ENCODE peak calls at places on chromosomes 1 and 21, in six cellular contexts. One of them, this sample, is unnamed.
A peak's percentile ranks its signal among the peaks of the same experiment; 100 is the strongest.

GRCh38 chr1:24572301-24572700 is 16.4 kb downstream of the NCMAP start:
- DNase-seq in activated effector memory CD4-positive, alpha-beta T cell treated with anti-CD3 and anti-CD28 coated beads, Interleukin-2, amount 50 U/mL, for 16 hours: no peak
- DNase-seq in activated naive CD4-positive, alpha-beta T cell: no peak
- DNase-seq in stimulated activated naive CD8-positive, alpha-beta T cell treated with anti-CD3 and anti-CD28 coated beads, Interleukin-15, Interleukin-2, amounts not matched to agents 100 U/mL and 50 U/mL, for 24 hours: no peak
- DNase-seq in left lobe of liver: no peak
- DNase-seq in AG04449: no peak
- DNase-seq in this sample: no peak

GRCh38 chr1:214520544-214521165 is 30.7 kb downstream of the PTPN14 start:
- DNase-seq in activated effector memory CD4-positive, alpha-beta T cell treated with anti-CD3 and anti-CD28 coated beads, Interleukin-2, amount 50 U/mL, for 16 hours: no peak
- DNase-seq in activated naive CD4-positive, alpha-beta T cell: no peak
- DNase-seq in stimulated activated naive CD8-positive, alpha-beta T cell treated with anti-CD3 and anti-CD28 coated beads, Interleukin-15, Interleukin-2, amounts not matched to agents 100 U/mL and 50 U/mL, for 24 hours: no peak
- DNase-seq in left lobe of liver: no peak
- DNase-seq in AG04449: no peak
- DNase-seq in this sample: no peak

GRCh38 chr1:13517193-13517812 is 3.5 kb upstream of the LRRC38 start:
- DNase-seq in activated effector memory CD4-positive, alpha-beta T cell treated with anti-CD3 and anti-CD28 coated beads, Interleukin-2, amount 50 U/mL, for 16 hours: no peak
- DNase-seq in activated naive CD4-positive, alpha-beta T cell: no peak
- DNase-seq in stimulated activated naive CD8-positive, alpha-beta T cell treated with anti-CD3 and anti-CD28 coated beads, Interleukin-15, Interleukin-2, amounts not matched to agents 100 U/mL and 50 U/mL, for 24 hours: peak; percentile 19
- DNase-seq in left lobe of liver: no peak
- DNase-seq in AG04449: no peak
- DNase-seq in this sample: peak; percentile 65

GRCh38 chr1:47545912-47546483 is 108.2 kb downstream of the FOXD2 start:
- DNase-seq in activated effector memory CD4-positive, alpha-beta T cell treated with anti-CD3 and anti-CD28 coated beads, Interleukin-2, amount 50 U/mL, for 16 hours: no peak
- DNase-seq in activated naive CD4-positive, alpha-beta T cell: no peak
- DNase-seq in stimulated activated naive CD8-positive, alpha-beta T cell treated with anti-CD3 and anti-CD28 coated beads, Interleukin-15, Interleukin-2, amounts not matched to agents 100 U/mL and 50 U/mL, for 24 hours: no peak
- DNase-seq in left lobe of liver: no peak
- DNase-seq in AG04449: no peak
- DNase-seq in this sample: no peak

GRCh38 chr1:85387781-85388180 is 77.2 kb downstream of the DDAH1 start:
- DNase-seq in activated effector memory CD4-positive, alpha-beta T cell treated with anti-CD3 and anti-CD28 coated beads, Interleukin-2, amount 50 U/mL, for 16 hours: no peak
- DNase-seq in activated naive CD4-positive, alpha-beta T cell: no peak
- DNase-seq in stimulated activated naive CD8-positive, alpha-beta T cell treated with anti-CD3 and anti-CD28 coated beads, Interleukin-15, Interleukin-2, amounts not matched to agents 100 U/mL and 50 U/mL, for 24 hours: no peak
- DNase-seq in left lobe of liver: no peak
- DNase-seq in AG04449: no peak
- DNase-seq in this sample: no peak

GRCh38 chr21:14046401-14046800 is 164.4 kb downstream of the LIPI start:
- DNase-seq in activated effector memory CD4-positive, alpha-beta T cell treated with anti-CD3 and anti-CD28 coated beads, Interleukin-2, amount 50 U/mL, for 16 hours: no peak
- DNase-seq in activated naive CD4-positive, alpha-beta T cell: no peak
- DNase-seq in stimulated activated naive CD8-positive, alpha-beta T cell treated with anti-CD3 and anti-CD28 coated beads, Interleukin-15, Interleukin-2, amounts not matched to agents 100 U/mL and 50 U/mL, for 24 hours: no peak
- DNase-seq in left lobe of liver: no peak
- DNase-seq in AG04449: peak; percentile 4
- DNase-seq in this sample: no peak

GRCh38 chr1:93576346-93576745 is 105.3 kb downstream of the BCAR3 start:
- DNase-seq in activated effector memory CD4-positive, alpha-beta T cell treated with anti-CD3 and anti-CD28 coated beads, Interleukin-2, amount 50 U/mL, for 16 hours: no peak
- DNase-seq in activated naive CD4-positive, alpha-beta T cell: no peak
- DNase-seq in stimulated activated naive CD8-positive, alpha-beta T cell treated with anti-CD3 and anti-CD28 coated beads, Interleukin-15, Interleukin-2, amounts not matched to agents 100 U/mL and 50 U/mL, for 24 hours: no peak
- DNase-seq in left lobe of liver: no peak
- DNase-seq in AG04449: no peak
- DNase-seq in this sample: no peak

GRCh38 chr1:182784556-182785171 is 4.9 kb upstream of the NPL start:
- DNase-seq in activated effector memory CD4-positive, alpha-beta T cell treated with anti-CD3 and anti-CD28 coated beads, Interleukin-2, amount 50 U/mL, for 16 hours: no peak
- DNase-seq in activated naive CD4-positive, alpha-beta T cell: no peak
- DNase-seq in stimulated activated naive CD8-positive, alpha-beta T cell treated with anti-CD3 and anti-CD28 coated beads, Interleukin-15, Interleukin-2, amounts not matched to agents 100 U/mL and 50 U/mL, for 24 hours: no peak
- DNase-seq in left lobe of liver: no peak
- DNase-seq in AG04449: no peak
- DNase-seq in this sample: peak; percentile 95

GRCh38 chr1:236736761-236737160 is 50.5 kb downstream of the ACTN2 start:
- DNase-seq in activated effector memory CD4-positive, alpha-beta T cell treated with anti-CD3 and anti-CD28 coated beads, Interleukin-2, amount 50 U/mL, for 16 hours: no peak
- DNase-seq in activated naive CD4-positive, alpha-beta T cell: no peak
- DNase-seq in stimulated activated naive CD8-positive, alpha-beta T cell treated with anti-CD3 and anti-CD28 coated beads, Interleukin-15, Interleukin-2, amounts not matched to agents 100 U/mL and 50 U/mL, for 24 hours: no peak
- DNase-seq in left lobe of liver: no peak
- DNase-seq in AG04449: no peak
- DNase-seq in this sample: no peak

GRCh38 chr1:93964777-93965200 is 55.6 kb upstream of the GCLM start:
- DNase-seq in activated effector memory CD4-positive, alpha-beta T cell treated with anti-CD3 and anti-CD28 coated beads, Interleukin-2, amount 50 U/mL, for 16 hours: no peak
- DNase-seq in activated naive CD4-positive, alpha-beta T cell: no peak
- DNase-seq in stimulated activated naive CD8-positive, alpha-beta T cell treated with anti-CD3 and anti-CD28 coated beads, Interleukin-15, Interleukin-2, amounts not matched to agents 100 U/mL and 50 U/mL, for 24 hours: no peak
- DNase-seq in left lobe of liver: peak; percentile 90
- DNase-seq in AG04449: no peak
- DNase-seq in this sample: no peak

GRCh38 chr1:113714606-113715269 is 44.5 kb downstream of the PHTF1 start:
- DNase-seq in activated effector memory CD4-positive, alpha-beta T cell treated with anti-CD3 and anti-CD28 coated beads, Interleukin-2, amount 50 U/mL, for 16 hours: no peak
- DNase-seq in activated naive CD4-positive, alpha-beta T cell: no peak
- DNase-seq in stimulated activated naive CD8-positive, alpha-beta T cell treated with anti-CD3 and anti-CD28 coated beads, Interleukin-15, Interleukin-2, amounts not matched to agents 100 U/mL and 50 U/mL, for 24 hours: no peak
- DNase-seq in left lobe of liver: no peak
- DNase-seq in AG04449: no peak
- DNase-seq in this sample: peak; percentile 33

GRCh38 chr1:213054142-213054541 is 3.1 kb downstream of the RPS6KC1 start:
- DNase-seq in activated effector memory CD4-positive, alpha-beta T cell treated with anti-CD3 and anti-CD28 coated beads, Interleukin-2, amount 50 U/mL, for 16 hours: no peak
- DNase-seq in activated naive CD4-positive, alpha-beta T cell: no peak
- DNase-seq in stimulated activated naive CD8-positive, alpha-beta T cell treated with anti-CD3 and anti-CD28 coated beads, Interleukin-15, Interleukin-2, amounts not matched to agents 100 U/mL and 50 U/mL, for 24 hours: no peak
- DNase-seq in left lobe of liver: no peak
- DNase-seq in AG04449: no peak
- DNase-seq in this sample: no peak

GRCh38 chr1:159923203-159924024 is 1.9 kb downstream of the TAGLN2 start:
- DNase-seq in activated effector memory CD4-positive, alpha-beta T cell treated with anti-CD3 and anti-CD28 coated beads, Interleukin-2, amount 50 U/mL, for 16 hours: peak; percentile 94
- DNase-seq in activated naive CD4-positive, alpha-beta T cell: peak; percentile 12
- DNase-seq in stimulated activated naive CD8-positive, alpha-beta T cell treated with anti-CD3 and anti-CD28 coated beads, Interleukin-15, Interleukin-2, amounts not matched to agents 100 U/mL and 50 U/mL, for 24 hours: peak; percentile 86
- DNase-seq in left lobe of liver: peak; percentile 69
- DNase-seq in AG04449: no peak
- DNase-seq in this sample: peak; percentile 78

GRCh38 chr1:65813956-65814355 is 21.3 kb downstream of the PDE4B start:
- DNase-seq in activated effector memory CD4-positive, alpha-beta T cell treated with anti-CD3 and anti-CD28 coated beads, Interleukin-2, amount 50 U/mL, for 16 hours: no peak
- DNase-seq in activated naive CD4-positive, alpha-beta T cell: no peak
- DNase-seq in stimulated activated naive CD8-positive, alpha-beta T cell treated with anti-CD3 and anti-CD28 coated beads, Interleukin-15, Interleukin-2, amounts not matched to agents 100 U/mL and 50 U/mL, for 24 hours: no peak
- DNase-seq in left lobe of liver: no peak
- DNase-seq in AG04449: no peak
- DNase-seq in this sample: peak; percentile 22

GRCh38 chr21:26881504-26882228 is 36.5 kb upstream of the ADAMTS1 start:
- DNase-seq in activated effector memory CD4-positive, alpha-beta T cell treated with anti-CD3 and anti-CD28 coated beads, Interleukin-2, amount 50 U/mL, for 16 hours: no peak
- DNase-seq in activated naive CD4-positive, alpha-beta T cell: no peak
- DNase-seq in stimulated activated naive CD8-positive, alpha-beta T cell treated with anti-CD3 and anti-CD28 coated beads, Interleukin-15, Interleukin-2, amounts not matched to agents 100 U/mL and 50 U/mL, for 24 hours: no peak
- DNase-seq in left lobe of liver: no peak
- DNase-seq in AG04449: no peak
- DNase-seq in this sample: no peak

GRCh38 chr1:37741130-37741529 is 23.8 kb downstream of the EPHA10 start:
- DNase-seq in activated effector memory CD4-positive, alpha-beta T cell treated with anti-CD3 and anti-CD28 coated beads, Interleukin-2, amount 50 U/mL, for 16 hours: no peak
- DNase-seq in activated naive CD4-positive, alpha-beta T cell: no peak
- DNase-seq in stimulated activated naive CD8-positive, alpha-beta T cell treated with anti-CD3 and anti-CD28 coated beads, Interleukin-15, Interleukin-2, amounts not matched to agents 100 U/mL and 50 U/mL, for 24 hours: no peak
- DNase-seq in left lobe of liver: no peak
- DNase-seq in AG04449: no peak
- DNase-seq in this sample: no peak

GRCh38 chr1:165397945-165398344 is 41.4 kb upstream of the LMX1A start:
- DNase-seq in activated effector memory CD4-positive, alpha-beta T cell treated with anti-CD3 and anti-CD28 coated beads, Interleukin-2, amount 50 U/mL, for 16 hours: no peak
- DNase-seq in activated naive CD4-positive, alpha-beta T cell: no peak
- DNase-seq in stimulated activated naive CD8-positive, alpha-beta T cell treated with anti-CD3 and anti-CD28 coated beads, Interleukin-15, Interleukin-2, amounts not matched to agents 100 U/mL and 50 U/mL, for 24 hours: no peak
- DNase-seq in left lobe of liver: no peak
- DNase-seq in AG04449: no peak
- DNase-seq in this sample: no peak

GRCh38 chr1:224542783-224543440 is 73.2 kb upstream of the CNIH3 start:
- DNase-seq in activated effector memory CD4-positive, alpha-beta T cell treated with anti-CD3 and anti-CD28 coated beads, Interleukin-2, amount 50 U/mL, for 16 hours: no peak
- DNase-seq in activated naive CD4-positive, alpha-beta T cell: no peak
- DNase-seq in stimulated activated naive CD8-positive, alpha-beta T cell treated with anti-CD3 and anti-CD28 coated beads, Interleukin-15, Interleukin-2, amounts not matched to agents 100 U/mL and 50 U/mL, for 24 hours: peak; percentile 19
- DNase-seq in left lobe of liver: no peak
- DNase-seq in AG04449: peak; percentile 90
- DNase-seq in this sample: no peak

GRCh38 chr21:39313042-39313456 is 383 bp downstream of the BRWD1 start:
- DNase-seq in activated effector memory CD4-positive, alpha-beta T cell treated with anti-CD3 and anti-CD28 coated beads, Interleukin-2, amount 50 U/mL, for 16 hours: peak; percentile 78
- DNase-seq in activated naive CD4-positive, alpha-beta T cell: peak; percentile 20
- DNase-seq in stimulated activated naive CD8-positive, alpha-beta T cell treated with anti-CD3 and anti-CD28 coated beads, Interleukin-15, Interleukin-2, amounts not matched to agents 100 U/mL and 50 U/mL, for 24 hours: peak; percentile 41
- DNase-seq in left lobe of liver: peak; percentile 63
- DNase-seq in AG04449: no peak
- DNase-seq in this sample: peak; percentile 64

GRCh38 chr1:60621524-60621923 is 460.8 kb upstream of the NFIA start:
- DNase-seq in activated effector memory CD4-positive, alpha-beta T cell treated with anti-CD3 and anti-CD28 coated beads, Interleukin-2, amount 50 U/mL, for 16 hours: no peak
- DNase-seq in activated naive CD4-positive, alpha-beta T cell: no peak
- DNase-seq in stimulated activated naive CD8-positive, alpha-beta T cell treated with anti-CD3 and anti-CD28 coated beads, Interleukin-15, Interleukin-2, amounts not matched to agents 100 U/mL and 50 U/mL, for 24 hours: no peak
- DNase-seq in left lobe of liver: no peak
- DNase-seq in AG04449: no peak
- DNase-seq in this sample: peak; percentile 88

GRCh38 chr1:236514703-236515442 is 8.9 kb upstream of the LGALS8 start:
- DNase-seq in activated effector memory CD4-positive, alpha-beta T cell treated with anti-CD3 and anti-CD28 coated beads, Interleukin-2, amount 50 U/mL, for 16 hours: no peak
- DNase-seq in activated naive CD4-positive, alpha-beta T cell: no peak
- DNase-seq in stimulated activated naive CD8-positive, alpha-beta T cell treated with anti-CD3 and anti-CD28 coated beads, Interleukin-15, Interleukin-2, amounts not matched to agents 100 U/mL and 50 U/mL, for 24 hours: no peak
- DNase-seq in left lobe of liver: no peak
- DNase-seq in AG04449: no peak
- DNase-seq in this sample: peak; percentile 82

GRCh38 chr21:26756491-26757159 is 88.6 kb downstream of the ADAMTS1 start:
- DNase-seq in activated effector memory CD4-positive, alpha-beta T cell treated with anti-CD3 and anti-CD28 coated beads, Interleukin-2, amount 50 U/mL, for 16 hours: no peak
- DNase-seq in activated naive CD4-positive, alpha-beta T cell: no peak
- DNase-seq in stimulated activated naive CD8-positive, alpha-beta T cell treated with anti-CD3 and anti-CD28 coated beads, Interleukin-15, Interleukin-2, amounts not matched to agents 100 U/mL and 50 U/mL, for 24 hours: no peak
- DNase-seq in left lobe of liver: no peak
- DNase-seq in AG04449: peak; percentile 84
- DNase-seq in this sample: no peak

GRCh38 chr1:94819945-94820746 is at the start of gene SLC44A3:
- DNase-seq in activated effector memory CD4-positive, alpha-beta T cell treated with anti-CD3 and anti-CD28 coated beads, Interleukin-2, amount 50 U/mL, for 16 hours: peak; percentile 64
- DNase-seq in activated naive CD4-positive, alpha-beta T cell: no peak
- DNase-seq in stimulated activated naive CD8-positive, alpha-beta T cell treated with anti-CD3 and anti-CD28 coated beads, Interleukin-15, Interleukin-2, amounts not matched to agents 100 U/mL and 50 U/mL, for 24 hours: peak; percentile 15
- DNase-seq in left lobe of liver: peak; percentile 59
- DNase-seq in AG04449: no peak
- DNase-seq in this sample: peak; percentile 88

GRCh38 chr1:22814176-22815042 is 103.8 kb downstream of the EPHB2 start:
- DNase-seq in activated effector memory CD4-positive, alpha-beta T cell treated with anti-CD3 and anti-CD28 coated beads, Interleukin-2, amount 50 U/mL, for 16 hours: no peak
- DNase-seq in activated naive CD4-positive, alpha-beta T cell: no peak
- DNase-seq in stimulated activated naive CD8-positive, alpha-beta T cell treated with anti-CD3 and anti-CD28 coated beads, Interleukin-15, Interleukin-2, amounts not matched to agents 100 U/mL and 50 U/mL, for 24 hours: peak; percentile 3
- DNase-seq in left lobe of liver: no peak
- DNase-seq in AG04449: no peak
- DNase-seq in this sample: no peak

GRCh38 chr1:203453616-203454015 is 22.0 kb upstream of the PRELP start:
- DNase-seq in activated effector memory CD4-positive, alpha-beta T cell treated with anti-CD3 and anti-CD28 coated beads, Interleukin-2, amount 50 U/mL, for 16 hours: no peak
- DNase-seq in activated naive CD4-positive, alpha-beta T cell: no peak
- DNase-seq in stimulated activated naive CD8-positive, alpha-beta T cell treated with anti-CD3 and anti-CD28 coated beads, Interleukin-15, Interleukin-2, amounts not matched to agents 100 U/mL and 50 U/mL, for 24 hours: no peak
- DNase-seq in left lobe of liver: no peak
- DNase-seq in AG04449: no peak
- DNase-seq in this sample: no peak

GRCh38 chr1:227560393-227560792 is 3.0 kb upstream of the ZNF678 start:
- DNase-seq in activated effector memory CD4-positive, alpha-beta T cell treated with anti-CD3 and anti-CD28 coated beads, Interleukin-2, amount 50 U/mL, for 16 hours: no peak
- DNase-seq in activated naive CD4-positive, alpha-beta T cell: no peak
- DNase-seq in stimulated activated naive CD8-positive, alpha-beta T cell treated with anti-CD3 and anti-CD28 coated beads, Interleukin-15, Interleukin-2, amounts not matched to agents 100 U/mL and 50 U/mL, for 24 hours: no peak
- DNase-seq in left lobe of liver: no peak
- DNase-seq in AG04449: no peak
- DNase-seq in this sample: no peak

GRCh38 chr1:186806477-186806876 is 22.3 kb upstream of the PLA2G4A start:
- DNase-seq in activated effector memory CD4-positive, alpha-beta T cell treated with anti-CD3 and anti-CD28 coated beads, Interleukin-2, amount 50 U/mL, for 16 hours: no peak
- DNase-seq in activated naive CD4-positive, alpha-beta T cell: no peak
- DNase-seq in stimulated activated naive CD8-positive, alpha-beta T cell treated with anti-CD3 and anti-CD28 coated beads, Interleukin-15, Interleukin-2, amounts not matched to agents 100 U/mL and 50 U/mL, for 24 hours: no peak
- DNase-seq in left lobe of liver: no peak
- DNase-seq in AG04449: no peak
- DNase-seq in this sample: peak; percentile 82